ENCODE peak calls at places on chromosomes 5 and 9, in ten cellular contexts. One of them, this sample, is unnamed.

GRCh38 chr9:93302586-93303257 is 118.8 kb downstream of the WNK2 start:
- DNase-seq in aorta: peak
- DNase-seq in NCI-H774: peak
- DNase-seq in BJ: no peak
- DNase-seq in prostate gland: peak
- DNase-seq in transverse colon: peak
- DNase-seq in fibroblast of lung: peak
- DNase-seq in fibroblast of mammary gland: peak
- DNase-seq in DMS153: no peak
- DNase-seq in nephron progenitor cell: peak
- DNase-seq in this sample: peak

GRCh38 chr5:65952259-65952658 is 25.9 kb downstream of the ERBIN start:
- DNase-seq in aorta: no peak
- DNase-seq in NCI-H774: no peak
- DNase-seq in BJ: no peak
- DNase-seq in prostate gland: no peak
- DNase-seq in transverse colon: no peak
- DNase-seq in fibroblast of lung: no peak
- DNase-seq in fibroblast of mammary gland: no peak
- DNase-seq in DMS153: no peak
- DNase-seq in nephron progenitor cell: no peak
- DNase-seq in this sample: no peak

GRCh38 chr5:142779163-142779562 is 9.0 kb downstream of the ARHGAP26 start:
- DNase-seq in aorta: no peak
- DNase-seq in NCI-H774: no peak
- DNase-seq in BJ: no peak
- DNase-seq in prostate gland: peak
- DNase-seq in transverse colon: no peak
- DNase-seq in fibroblast of lung: no peak
- DNase-seq in fibroblast of mammary gland: no peak
- DNase-seq in DMS153: no peak
- DNase-seq in nephron progenitor cell: no peak
- DNase-seq in this sample: no peak

GRCh38 chr9:35380619-35381018 is 109.3 kb upstream of the RUSC2 start:
- DNase-seq in aorta: no peak
- DNase-seq in NCI-H774: no peak
- DNase-seq in BJ: no peak
- DNase-seq in prostate gland: no peak
- DNase-seq in transverse colon: no peak
- DNase-seq in fibroblast of lung: no peak
- DNase-seq in fibroblast of mammary gland: no peak
- DNase-seq in DMS153: no peak
- DNase-seq in nephron progenitor cell: no peak
- DNase-seq in this sample: no peak

GRCh38 chr9:130948266-130948665 is 9.2 kb upstream of the FIBCD1 start:
- DNase-seq in aorta: no peak
- DNase-seq in NCI-H774: peak
- DNase-seq in BJ: no peak
- DNase-seq in prostate gland: no peak
- DNase-seq in transverse colon: no peak
- DNase-seq in fibroblast of lung: no peak
- DNase-seq in fibroblast of mammary gland: no peak
- DNase-seq in DMS153: peak
- DNase-seq in nephron progenitor cell: no peak
- DNase-seq in this sample: no peak

GRCh38 chr9:129557192-129558036 is 63.5 kb downstream of the C9orf50 start:
- DNase-seq in aorta: no peak
- DNase-seq in NCI-H774: no peak
- DNase-seq in BJ: no peak
- DNase-seq in prostate gland: no peak
- DNase-seq in transverse colon: no peak
- DNase-seq in fibroblast of lung: peak
- DNase-seq in fibroblast of mammary gland: no peak
- DNase-seq in DMS153: no peak
- DNase-seq in nephron progenitor cell: peak
- DNase-seq in this sample: no peak

GRCh38 chr5:53679261-53679660 is 118.8 kb downstream of the NDUFS4 start:
- DNase-seq in aorta: no peak
- DNase-seq in NCI-H774: no peak
- DNase-seq in BJ: peak
- DNase-seq in prostate gland: no peak
- DNase-seq in transverse colon: no peak
- DNase-seq in fibroblast of lung: no peak
- DNase-seq in fibroblast of mammary gland: peak
- DNase-seq in DMS153: no peak
- DNase-seq in nephron progenitor cell: no peak
- DNase-seq in this sample: no peak

GRCh38 chr5:126464959-126465358 is 41.8 kb downstream of the GRAMD2B start:
- DNase-seq in aorta: no peak
- DNase-seq in NCI-H774: peak
- DNase-seq in BJ: no peak
- DNase-seq in prostate gland: peak
- DNase-seq in transverse colon: peak
- DNase-seq in fibroblast of lung: no peak
- DNase-seq in fibroblast of mammary gland: no peak
- DNase-seq in DMS153: peak
- DNase-seq in nephron progenitor cell: no peak
- DNase-seq in this sample: peak

GRCh38 chr5:37661227-37661920 is 178.5 kb downstream of the GDNF start:
- DNase-seq in aorta: no peak
- DNase-seq in NCI-H774: no peak
- DNase-seq in BJ: no peak
- DNase-seq in prostate gland: no peak
- DNase-seq in transverse colon: no peak
- DNase-seq in fibroblast of lung: no peak
- DNase-seq in fibroblast of mammary gland: no peak
- DNase-seq in DMS153: no peak
- DNase-seq in nephron progenitor cell: no peak
- DNase-seq in this sample: no peak

GRCh38 chr5:35947085-35947484 is 8.7 kb upstream of the CAPSL start:
- DNase-seq in aorta: no peak
- DNase-seq in NCI-H774: no peak
- DNase-seq in BJ: no peak
- DNase-seq in prostate gland: no peak
- DNase-seq in transverse colon: no peak
- DNase-seq in fibroblast of lung: no peak
- DNase-seq in fibroblast of mammary gland: no peak
- DNase-seq in DMS153: no peak
- DNase-seq in nephron progenitor cell: no peak
- DNase-seq in this sample: no peak

GRCh38 chr5:159262472-159262858 is 625 bp upstream of the UBLCP1 start:
- DNase-seq in aorta: no peak
- DNase-seq in NCI-H774: no peak
- DNase-seq in BJ: no peak
- DNase-seq in prostate gland: no peak
- DNase-seq in transverse colon: no peak
- DNase-seq in fibroblast of lung: no peak
- DNase-seq in fibroblast of mammary gland: peak
- DNase-seq in DMS153: no peak
- DNase-seq in nephron progenitor cell: no peak
- DNase-seq in this sample: peak

GRCh38 chr9:96156578-96156977 is 145.4 kb downstream of the HSD17B3 start:
- DNase-seq in aorta: no peak
- DNase-seq in NCI-H774: peak
- DNase-seq in BJ: no peak
- DNase-seq in prostate gland: no peak
- DNase-seq in transverse colon: no peak
- DNase-seq in fibroblast of lung: no peak
- DNase-seq in fibroblast of mammary gland: no peak
- DNase-seq in DMS153: peak
- DNase-seq in nephron progenitor cell: no peak
- DNase-seq in this sample: no peak

GRCh38 chr9:95009459-95009858 is 283.0 kb downstream of the AOPEP start:
- DNase-seq in aorta: no peak
- DNase-seq in NCI-H774: no peak
- DNase-seq in BJ: no peak
- DNase-seq in prostate gland: no peak
- DNase-seq in transverse colon: no peak
- DNase-seq in fibroblast of lung: no peak
- DNase-seq in fibroblast of mammary gland: peak
- DNase-seq in DMS153: no peak
- DNase-seq in nephron progenitor cell: no peak
- DNase-seq in this sample: no peak

GRCh38 chr5:891837-892389 is 688 bp downstream of the BRD9 start:
- DNase-seq in aorta: no peak
- DNase-seq in NCI-H774: no peak
- DNase-seq in BJ: no peak
- DNase-seq in prostate gland: no peak
- DNase-seq in transverse colon: peak
- DNase-seq in fibroblast of lung: peak
- DNase-seq in fibroblast of mammary gland: peak
- DNase-seq in DMS153: no peak
- DNase-seq in nephron progenitor cell: peak
- DNase-seq in this sample: no peak

This sample was measured in left colon.